ENCODE peak calls at places on chromosome 2, in seven cellular contexts. K, O, S, J, T, Y and D are unnamed samples.
A peak's percentile ranks its signal among the peaks of the same experiment; 100 is the strongest.

GRCh38 chr2:12277305-12278034 is 439.3 kb upstream of the TRIB2 start:
- DNase-seq in Y (peak; percentile 31), K (no peak), S (peak; percentile 29), J (no peak), T (no peak), O (no peak), D (peak; percentile 34)

GRCh38 chr2:227848586-227848985 is 22.8 kb upstream of the DAW1 start:
- DNase-seq in S (no peak), Y (no peak), K (no peak), T (no peak), O (no peak), J (no peak), D (no peak)

GRCh38 chr2:95287336-95287735 is 9.8 kb upstream of the KCNIP3 start:
- DNase-seq in T (no peak), S (no peak), K (no peak), Y (no peak), O (no peak), J (no peak), D (no peak)

GRCh38 chr2:25187729-25188350 is 19.5 kb upstream of the POMC start:
- DNase-seq in Y (no peak), O (no peak), K (no peak), S (no peak), J (no peak), T (no peak), D (no peak)

GRCh38 chr2:105179469-105180372 is 61.8 kb upstream of the GPR45 start:
- DNase-seq in K (peak; percentile 79), O (peak; percentile 17), S (peak; percentile 79), Y (peak; percentile 80), T (peak; percentile 15), J (peak; percentile 60), D (peak; percentile 91)

GRCh38 chr2:36497570-36498163 is 100.3 kb downstream of the FEZ2 start:
- DNase-seq in J (no peak), T (no peak), Y (no peak), K (no peak), S (no peak), O (no peak), D (peak; percentile 59)

GRCh38 chr2:144474017-144474416 is 45.9 kb downstream of the ZEB2 start:
- DNase-seq in O (no peak), J (no peak), T (no peak), Y (no peak), S (no peak), K (no peak), D (no peak)

GRCh38 chr2:43057026-43057741 is 169.2 kb downstream of the ZFP36L2 start:
- DNase-seq in Y (no peak), S (no peak), J (no peak), T (no peak), K (no peak), O (peak; percentile 28), D (no peak)

GRCh38 chr2:72827999-72828646 is 2.3 kb upstream of the EXOC6B start:
- DNase-seq in S (peak; percentile 88), K (peak; percentile 32), O (no peak), Y (peak; percentile 65), J (no peak), T (no peak), D (peak; percentile 70)

GRCh38 chr2:9573840-9574239 is 18.2 kb upstream of the ADAM17 start:
- DNase-seq in S (no peak), J (no peak), O (no peak), Y (no peak), K (no peak), T (no peak), D (no peak)

GRCh38 chr2:182240862-182241371 is 185.9 kb downstream of the PDE1A start:
- DNase-seq in K (peak; percentile 48), J (peak; percentile 11), T (no peak), Y (peak; percentile 58), O (no peak), S (peak; percentile 10), D (peak; percentile 68)

GRCh38 chr2:71244302-71244660 is 17.4 kb upstream of the PAIP2B start:
- DNase-seq in K (no peak), O (no peak), Y (no peak), S (no peak), T (no peak), J (no peak), D (no peak)

GRCh38 chr2:109331864-109332848 is 203.2 kb downstream of the SH3RF3 start:
- DNase-seq in T (peak; percentile 85), Y (peak; percentile 87), K (peak; percentile 95), O (no peak), S (peak; percentile 92), J (peak; percentile 76), D (peak; percentile 82)

GRCh38 chr2:121110924-121111323 is 174.1 kb downstream of the TFCP2L1 start:
- DNase-seq in K (no peak), J (no peak), S (no peak), Y (no peak), O (no peak), T (no peak), D (no peak)

GRCh38 chr2:198825534-198825933 is 632.2 kb downstream of the SATB2 start:
- DNase-seq in K (no peak), S (no peak), J (no peak), O (no peak), Y (no peak), T (no peak), D (no peak)

GRCh38 chr2:152472524-152472923 is 137.6 kb downstream of the FMNL2 start:
- DNase-seq in Y (no peak), J (no peak), O (no peak), S (no peak), K (no peak), T (no peak), D (no peak)

GRCh38 chr2:39991298-39991697 is 212.2 kb upstream of the THUMPD2 start:
- DNase-seq in J (no peak), O (no peak), Y (peak; percentile 66), K (peak; percentile 14), T (no peak), S (peak; percentile 76), D (peak; percentile 13)

GRCh38 chr2:36912692-36913091 is 53.6 kb downstream of the STRN start:
- DNase-seq in Y (no peak), J (no peak), K (peak; percentile 29), S (peak; percentile 56), O (no peak), T (no peak), D (peak; percentile 29)

GRCh38 chr2:225584821-225585220 is 185.3 kb downstream of the NYAP2 start:
- DNase-seq in T (no peak), J (no peak), Y (no peak), O (no peak), K (no peak), S (no peak), D (peak; percentile 19)

GRCh38 chr2:108270768-108271506 is 17.8 kb upstream of the SULT1C2 start:
- DNase-seq in K (no peak), S (no peak), O (no peak), J (no peak), T (no peak), Y (no peak), D (no peak)

GRCh38 chr2:238286551-238286950 is 1.9 kb downstream of the PER2 start:
- DNase-seq in O (peak; percentile 66), J (peak; percentile 53), Y (peak; percentile 76), K (peak; percentile 88), S (peak; percentile 86), T (peak; percentile 69), D (peak; percentile 91)

GRCh38 chr2:74385396-74385795 is 5.3 kb upstream of the DCTN1 start:
- DNase-seq in T (no peak), K (no peak), J (peak; percentile 9), O (no peak), Y (no peak), S (peak; percentile 18), D (no peak)

GRCh38 chr2:215550331-215550730 is 114.5 kb upstream of the FN1 start:
- DNase-seq in Y (no peak), O (no peak), T (no peak), S (no peak), K (no peak), J (no peak), D (no peak)
- H3K4me3 ChIP-seq in Y (no peak overlapping the region), O (no peak overlapping the region), T (no peak overlapping the region), S (no peak overlapping the region), K (no peak overlapping the region), J (no peak overlapping the region), D (no peak overlapping the region)

DNA sequence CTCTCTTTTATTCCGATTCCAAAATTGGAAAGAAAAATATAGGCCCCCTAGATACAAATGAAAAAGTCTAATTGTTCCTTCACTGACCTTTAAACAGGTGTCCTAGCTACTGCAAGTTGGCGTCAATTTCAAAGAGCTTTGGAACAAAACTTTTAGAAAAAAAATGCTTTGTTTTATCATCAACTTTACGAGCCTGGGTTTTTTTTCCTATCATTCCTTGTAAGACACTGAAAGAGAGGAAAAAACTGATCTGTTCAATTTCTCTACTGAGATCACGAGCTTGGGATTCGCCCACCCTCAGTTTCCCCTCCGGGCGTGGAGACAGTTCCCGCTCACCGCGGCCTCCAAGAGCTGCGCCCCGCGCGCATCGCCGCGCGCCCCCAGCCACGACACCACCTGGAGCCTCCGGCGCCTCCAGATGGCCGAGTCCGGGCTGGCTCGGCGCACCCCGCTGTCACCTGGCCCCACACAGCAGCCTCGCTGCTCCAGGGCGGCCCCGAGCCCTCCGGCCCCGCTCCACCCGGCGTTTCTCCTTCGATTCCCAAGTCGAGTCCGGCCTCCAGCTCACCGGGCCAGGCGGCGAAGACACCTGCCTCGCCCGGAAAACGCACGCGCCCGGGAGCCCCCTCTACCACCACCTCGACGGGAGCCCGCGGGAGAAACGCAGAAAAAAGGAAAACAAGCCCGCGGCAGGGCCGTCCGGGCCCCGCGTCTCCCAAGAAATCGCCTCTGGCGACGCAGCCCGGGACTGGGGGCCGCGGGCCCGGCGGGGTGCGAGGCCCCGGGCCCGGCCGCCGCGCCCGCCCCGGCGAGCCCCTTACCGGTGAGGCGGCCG is 659 bp downstream of the TBC1D8 start:
- DNase-seq in S (no peak), O (peak; percentile 44), Y (no peak), T (peak; percentile 39), J (peak; percentile 5), K (no peak), D (no peak)
- TF ChIP-seq CTCF in S (no peak), O (no peak), Y (no peak), T (no peak), J (no peak), K (no peak), D (no peak)

GRCh38 chr2:211498551-211499205 is 942.3 kb downstream of the CPS1 start:
- DNase-seq in J (no peak), S (no peak), Y (no peak), K (no peak), O (no peak), T (no peak), D (no peak)
- H3K4me3 ChIP-seq in J (no peak overlapping the region), S (no peak overlapping the region), Y (no peak overlapping the region), K (no peak overlapping the region), O (no peak overlapping the region), T (no peak overlapping the region), D (no peak overlapping the region)

GRCh38 chr2:127528487-127528886 is 2.2 kb upstream of the IWS1 start:
- DNase-seq in O (no peak), J (no peak), K (no peak), T (no peak), Y (no peak), S (no peak), D (no peak)

GRCh38 chr2:127530245-127531132 is 4.2 kb upstream of the IWS1 start:
- DNase-seq in Y (no peak), K (no peak), T (no peak), O (no peak), J (no peak), S (no peak), D (no peak)

GRCh38 chr2:127526940-127527804 is 883 bp upstream of the IWS1 start:
- DNase-seq in T (no peak), K (no peak), O (no peak), S (no peak), J (no peak), Y (no peak), D (peak; percentile 36)

GRCh38 chr2:127532296-127532695 is 3.2 kb upstream of the MYO7B start:
- DNase-seq in S (no peak), Y (no peak), J (no peak), O (no peak), K (no peak), T (no peak), D (no peak)

GRCh38 chr2:127531133-127531709 is 4.3 kb upstream of the MYO7B start:
- DNase-seq in Y (no peak), S (no peak), J (no peak), T (no peak), K (no peak), O (no peak), D (no peak)
- TF ChIP-seq CTCF in Y (no peak), S (no peak), J (no peak), T (no peak), K (no peak), O (no peak), D (no peak)